ENCODE peak calls at places on chromosomes 2 and 18, in seven cellular contexts. K is fibroblast of pulmonary artery, U is glutamatergic neuron, E is right atrium auricular region, B is suprapubic skin, O is endodermal cell, P is RWPE1. Z is an unnamed sample.

GRCh38 chr2:28436525-28437051 is 43.9 kb downstream of the FOSL2 start:
- DNase-seq in O (no peak), U (no peak), B (no peak), P (peak), K (no peak), E (no peak), Z (peak)

GRCh38 chr18:40937386-40937785 is 1017.6 kb upstream of the PIK3C3 start:
- DNase-seq in O (no peak), B (no peak), P (no peak), E (no peak), K (peak), U (no peak), Z (no peak)

GRCh38 chr2:226125151-226125550 is 674.5 kb downstream of the IRS1 start:
- DNase-seq in K (peak), E (no peak), B (no peak), O (no peak), P (no peak), U (no peak), Z (no peak)

GRCh38 chr2:449246-450067 is 161.6 kb upstream of the ALKAL2 start:
- DNase-seq in K (no peak), U (no peak), O (no peak), P (no peak), E (no peak), B (no peak), Z (no peak)

GRCh38 chr18:74698881-74699280 is 101.2 kb downstream of the ZNF407 start:
- DNase-seq in O (no peak), B (no peak), U (no peak), K (no peak), E (no peak), P (no peak), Z (no peak)

GRCh38 chr2:173355866-173356508 is 1.3 kb downstream of the CDCA7 start:
- DNase-seq in P (peak), U (peak), O (peak), E (no peak), K (peak), B (no peak), Z (peak)

GRCh38 chr2:222000326-222000725 is 298.5 kb downstream of the PAX3 start:
- DNase-seq in U (no peak), P (peak), E (no peak), O (no peak), K (peak), B (no peak), Z (peak)

GRCh38 chr2:11812466-11813100 is 66.2 kb downstream of the LPIN1 start:
- DNase-seq in B (no peak), O (peak), K (no peak), U (no peak), P (no peak), E (peak), Z (no peak)

GRCh38 chr2:219252900-219253752 is at the start of gene TUBA4B:
- DNase-seq in K (peak), B (no peak), U (peak), O (peak), P (peak), E (no peak), Z (peak)

GRCh38 chr2:34961822-34962221 is 1362.7 kb upstream of the FAM98A start:
- DNase-seq in E (no peak), U (no peak), B (no peak), P (no peak), O (no peak), K (no peak), Z (no peak)

GRCh38 chr2:179932786-179933185 is 71.4 kb upstream of the ZNF385B start:
- DNase-seq in K (no peak), E (no peak), O (no peak), U (no peak), P (no peak), B (no peak), Z (no peak)
- TF ChIP-seq CTCF in K (no peak), E (no peak), O (no peak), U (no peak), P (no peak), B (no peak), Z (no peak)

DNA sequence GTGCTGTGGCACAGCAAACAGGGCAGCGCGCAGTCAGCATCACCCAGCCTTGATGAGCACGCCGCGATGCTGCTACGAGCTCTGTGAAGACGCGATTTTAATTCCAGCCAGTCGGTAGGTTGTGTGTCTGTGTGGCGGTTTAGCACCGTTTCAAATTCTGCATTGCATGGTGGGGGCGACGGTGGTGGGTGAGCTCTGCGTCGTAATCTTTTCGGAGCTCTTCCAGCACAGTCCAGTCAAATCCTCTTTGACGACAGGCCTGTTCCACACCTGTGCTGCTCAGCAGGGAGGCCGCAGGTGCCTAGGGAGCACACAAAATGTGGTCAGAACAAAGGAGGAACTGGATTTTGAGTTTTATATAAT is 8.6 kb downstream of the ALLC start:
- DNase-seq in U (no peak), O (peak), E (no peak), B (no peak), K (no peak), P (no peak), Z (no peak)
- TF ChIP-seq CTCF in U (no peak), O (no peak), E (no peak), B (no peak), K (no peak), P (no peak), Z (no peak)

DNA sequence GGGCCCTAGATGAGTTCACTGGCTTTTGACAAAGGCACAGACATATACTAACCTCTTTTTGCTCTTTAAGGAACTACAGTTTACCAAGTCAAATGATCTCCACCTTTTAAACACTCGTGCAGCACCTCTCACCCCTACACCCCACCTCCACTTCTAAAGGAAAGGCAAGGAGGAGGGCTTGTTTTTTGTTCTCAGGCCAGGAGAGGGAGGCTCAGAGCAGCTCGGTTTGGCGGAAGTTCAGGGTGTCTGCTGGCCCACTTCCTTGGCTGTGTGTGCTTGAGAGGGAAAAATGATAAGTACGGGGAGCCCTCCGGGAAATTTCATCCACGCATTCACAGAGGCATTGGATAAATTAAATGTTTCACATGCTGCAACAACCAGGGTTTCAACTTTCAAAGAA is 667.9 kb downstream of the BCL11A start:
- DNase-seq in B (no peak), U (no peak), K (no peak), P (no peak), E (no peak), O (peak), Z (no peak)
- TF ChIP-seq CTCF in B (no peak), U (no peak), K (no peak), P (no peak), E (no peak), O (peak), Z (no peak)

DNA sequence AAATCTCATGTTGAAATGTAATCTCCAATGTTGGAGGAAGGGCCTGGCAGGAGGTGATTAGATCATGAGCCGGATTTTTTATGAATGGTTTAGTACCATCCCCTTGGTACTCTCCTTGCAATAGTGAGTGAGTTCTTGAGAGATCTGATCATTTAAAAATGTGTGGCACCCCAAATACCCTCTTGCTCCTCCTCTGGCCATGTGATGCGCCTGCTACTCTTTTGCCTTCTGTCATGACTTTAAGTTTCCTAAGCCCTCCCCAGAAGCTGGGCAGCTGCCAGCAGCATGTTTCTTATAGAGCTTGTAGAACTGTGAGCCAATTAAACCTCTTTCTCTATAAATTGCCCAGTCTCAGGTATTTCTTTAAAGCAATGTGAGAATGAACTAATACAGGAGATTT is 72.6 kb upstream of the FIGN start:
- DNase-seq in U (no peak), P (no peak), B (no peak), O (peak), K (peak), E (no peak), Z (peak)
- TF ChIP-seq CTCF in U (no peak), P (no peak), B (no peak), O (peak), K (no peak), E (no peak), Z (no peak)

GRCh38 chr2:47002480-47003381 is 87.1 kb upstream of the MCFD2 start:
- DNase-seq in B (no peak), O (peak), P (peak), K (peak), U (peak), E (peak), Z (no peak)
- TF ChIP-seq CTCF in B (no peak), O (no peak), P (no peak), K (no peak), U (no peak), E (no peak), Z (no peak)

GRCh38 chr18:72544092-72544886 is at the start of gene CBLN2:
- DNase-seq in P (peak), B (no peak), K (peak), E (no peak), U (peak), O (peak), Z (peak)

GRCh38 chr18:72542993-72543361 is 1.2 kb downstream of the CBLN2 start:
- DNase-seq in U (peak), B (no peak), O (peak), P (no peak), E (no peak), K (no peak), Z (no peak)

GRCh38 chr18:72539861-72540260 is 4.3 kb downstream of the CBLN2 start:
- DNase-seq in K (no peak), O (no peak), E (no peak), B (no peak), U (no peak), P (no peak), Z (no peak)

GRCh38 chr18:72543362-72544055 is 633 bp downstream of the CBLN2 start:
- DNase-seq in U (peak), P (no peak), K (no peak), O (peak), B (no peak), E (no peak), Z (no peak)

DNA sequence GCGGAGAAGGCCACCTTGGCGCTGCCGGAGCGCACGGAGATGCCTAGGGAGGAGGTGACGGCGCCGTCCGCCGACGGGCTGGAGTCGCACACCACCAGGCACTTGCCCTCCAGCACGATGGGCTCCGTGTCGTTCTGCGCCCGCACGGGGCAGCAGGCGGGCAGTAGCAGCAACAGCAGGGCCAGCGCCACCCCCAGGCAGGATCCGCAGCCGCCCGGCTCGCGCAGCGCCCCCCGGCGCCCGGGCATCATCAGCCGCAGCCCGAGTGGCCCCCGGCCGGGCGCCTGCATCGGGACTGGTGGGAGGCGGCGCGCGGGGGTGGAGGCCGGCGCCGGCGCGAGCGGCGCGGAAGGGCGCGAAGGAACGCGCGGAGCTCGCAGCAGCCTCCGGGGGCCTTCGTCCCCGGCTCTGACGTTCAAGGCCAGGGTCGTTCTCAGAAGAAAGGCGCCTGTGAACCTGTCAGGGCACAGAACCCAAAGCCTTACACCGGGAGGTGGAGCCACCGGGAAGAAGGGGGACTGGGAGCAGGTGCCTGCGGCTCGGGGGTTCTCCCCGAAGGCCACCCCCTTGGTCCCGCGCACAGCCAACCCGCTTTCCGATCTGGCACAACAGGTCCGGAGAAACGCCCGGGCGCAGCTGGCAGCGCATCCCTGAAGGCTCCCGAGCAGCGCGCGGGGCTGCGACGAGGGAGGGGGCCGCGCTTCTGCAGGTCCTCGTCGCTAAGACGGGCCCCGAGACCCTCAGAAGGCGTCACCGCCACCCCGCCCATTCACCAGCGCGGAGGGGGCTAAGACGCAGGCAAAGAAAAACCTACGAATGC is 2.1 kb downstream of the CBLN2 start:
- DNase-seq in U (peak), E (no peak), B (no peak), O (peak), P (no peak), K (no peak), Z (no peak)
- TF ChIP-seq CTCF in U (no peak), E (no peak), B (no peak), O (peak), P (no peak), K (no peak), Z (no peak)

DNA sequence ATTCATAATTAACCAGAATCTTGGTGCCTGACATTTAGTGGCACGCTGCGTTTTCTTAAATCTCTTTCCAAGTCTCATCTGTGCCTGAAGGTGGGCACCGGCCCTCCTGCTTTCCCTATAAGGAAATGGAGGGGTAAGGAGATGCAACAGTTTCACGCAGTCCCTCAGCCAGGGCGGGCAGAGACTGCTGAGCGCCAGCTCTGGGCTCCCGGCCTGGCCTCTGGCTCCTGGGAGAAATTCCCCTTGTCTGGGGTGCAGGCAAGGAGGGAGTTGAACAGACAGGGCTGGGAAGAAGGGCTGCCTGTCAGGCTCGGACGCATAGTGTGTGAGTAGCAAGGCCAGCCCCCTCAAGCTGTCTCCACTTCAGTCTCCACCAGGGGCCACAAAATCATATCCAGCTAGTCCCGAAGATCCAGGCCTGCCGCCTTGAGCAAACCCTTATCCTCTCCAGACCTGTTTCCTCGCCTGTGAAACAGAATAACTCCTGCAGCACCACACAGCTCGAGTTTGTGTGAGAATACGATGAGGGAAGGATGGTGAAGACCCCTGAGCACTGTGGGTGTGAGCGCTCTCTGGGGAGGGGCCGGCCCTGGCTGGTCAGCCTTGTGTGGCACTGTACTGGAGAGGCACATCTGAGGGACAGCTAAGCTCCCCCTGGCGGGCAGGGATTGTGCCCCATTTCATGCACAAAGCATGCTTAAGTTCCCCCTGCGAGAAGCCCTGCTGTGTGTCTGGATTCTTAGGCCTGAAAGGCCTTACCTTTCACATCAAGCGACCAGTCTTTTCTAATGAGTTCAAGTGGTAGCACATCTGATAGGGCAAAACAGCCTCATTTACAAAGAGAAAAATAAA is 33.8 kb downstream of the SDC1 start:
- DNase-seq in U (no peak), K (peak), P (no peak), E (no peak), B (no peak), O (peak), Z (peak)
- TF ChIP-seq CTCF in U (no peak), K (peak), P (no peak), E (no peak), B (no peak), O (peak), Z (peak)

GRCh38 chr2:235638541-235639192 is 144.8 kb downstream of the AGAP1 start:
- DNase-seq in P (no peak), O (no peak), B (no peak), U (no peak), E (no peak), K (no peak), Z (no peak)
- TF ChIP-seq CTCF in P (no peak), O (peak), B (no peak), U (no peak), E (no peak), K (peak), Z (no peak)

DNA sequence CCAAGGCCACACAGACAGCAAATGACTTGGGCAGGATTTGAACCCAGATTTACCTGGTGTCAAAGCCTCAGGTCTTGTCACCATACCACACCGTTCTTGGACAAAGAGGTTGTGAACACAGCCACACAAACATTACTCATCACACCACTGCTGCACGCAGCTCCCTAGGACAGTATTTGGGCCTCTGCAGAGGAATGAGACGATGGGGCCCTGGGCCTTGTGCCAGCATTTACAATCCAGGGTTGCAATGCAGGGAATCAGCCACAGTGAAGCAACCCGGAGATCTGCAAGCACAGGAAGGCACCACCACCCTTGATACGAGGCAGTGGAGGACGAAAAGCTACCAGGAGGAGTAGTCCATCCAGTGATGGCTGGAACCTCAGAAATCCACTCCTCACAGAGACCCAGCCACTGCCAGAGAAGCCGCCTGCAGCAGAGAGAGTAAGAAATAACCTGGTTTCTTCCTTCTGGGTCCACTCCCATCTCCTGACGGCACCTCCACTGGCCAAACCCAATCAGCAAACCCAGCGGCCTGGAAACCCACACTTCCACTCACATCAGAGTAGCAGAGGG is 3.7 kb upstream of the MTCL1 start:
- DNase-seq in E (no peak), P (peak), U (no peak), B (no peak), K (peak), O (no peak), Z (peak)
- TF ChIP-seq CTCF in E (no peak), P (no peak), U (no peak), B (no peak), K (no peak), O (no peak), Z (no peak)

GRCh38 chr2:157307021-157307420 is 18.6 kb downstream of the ERMN start:
- DNase-seq in P (no peak), U (no peak), E (no peak), O (no peak), K (no peak), B (no peak), Z (no peak)
- TF ChIP-seq CTCF in P (no peak), U (peak), E (no peak), O (peak), K (peak), B (no peak), Z (no peak)